ENCODE peak calls at places on chromosomes 16 and 17, in ten cellular contexts. One of them, this sample, is unnamed.

GRCh38 chr17:41338961-41339485 is 11.6 kb downstream of the KRT33A start:
- DNase-seq in K562: no peak
- DNase-seq in T follicular helper cell: peak
- DNase-seq in HFF-Myc: no peak
- DNase-seq in AG09319: peak
- DNase-seq in BE2C: no peak
- DNase-seq in ureter: peak
- DNase-seq in brain microvascular endothelial cell: no peak
- DNase-seq in HEK293T: no peak
- DNase-seq in NCI-H748 treated with DMSO at 0.1 percent for 48 hours: no peak
- DNase-seq in this sample: no peak

GRCh38 chr17:1197781-1198490 is 18.2 kb upstream of the ABR start:
- DNase-seq in K562: no peak
- DNase-seq in BE2C: no peak
- DNase-seq in HFF-Myc: no peak
- DNase-seq in T follicular helper cell: no peak
- DNase-seq in NCI-H748 treated with DMSO at 0.1 percent for 48 hours: no peak
- DNase-seq in ureter: peak
- DNase-seq in brain microvascular endothelial cell: no peak
- DNase-seq in AG09319: no peak
- DNase-seq in HEK293T: no peak
- DNase-seq in this sample: no peak

GRCh38 chr17:59762022-59762825 is 54.8 kb downstream of the VMP1 start:
- DNase-seq in BE2C: no peak
- DNase-seq in T follicular helper cell: no peak
- DNase-seq in brain microvascular endothelial cell: no peak
- DNase-seq in ureter: no peak
- DNase-seq in AG09319: no peak
- DNase-seq in HEK293T: no peak
- DNase-seq in NCI-H748 treated with DMSO at 0.1 percent for 48 hours: no peak
- DNase-seq in HFF-Myc: no peak
- DNase-seq in K562: no peak
- DNase-seq in this sample: no peak

GRCh38 chr17:17713839-17714238 is 32.6 kb downstream of the RAI1 start:
- DNase-seq in HFF-Myc: no peak
- DNase-seq in AG09319: no peak
- DNase-seq in HEK293T: no peak
- DNase-seq in ureter: peak
- DNase-seq in K562: no peak
- DNase-seq in brain microvascular endothelial cell: peak
- DNase-seq in BE2C: no peak
- DNase-seq in T follicular helper cell: no peak
- DNase-seq in NCI-H748 treated with DMSO at 0.1 percent for 48 hours: no peak
- DNase-seq in this sample: peak

GRCh38 chr16:30142672-30143346 is 19.8 kb upstream of the MAPK3 start:
- DNase-seq in NCI-H748 treated with DMSO at 0.1 percent for 48 hours: peak
- DNase-seq in K562: no peak
- DNase-seq in HEK293T: no peak
- DNase-seq in AG09319: no peak
- DNase-seq in BE2C: peak
- DNase-seq in T follicular helper cell: no peak
- DNase-seq in HFF-Myc: no peak
- DNase-seq in ureter: no peak
- DNase-seq in brain microvascular endothelial cell: no peak
- DNase-seq in this sample: peak

GRCh38 chr16:4924593-4925378 is 12.2 kb downstream of the PPL start:
- DNase-seq in BE2C: peak
- DNase-seq in HFF-Myc: no peak
- DNase-seq in ureter: peak
- DNase-seq in AG09319: no peak
- DNase-seq in K562: no peak
- DNase-seq in T follicular helper cell: no peak
- DNase-seq in NCI-H748 treated with DMSO at 0.1 percent for 48 hours: no peak
- DNase-seq in brain microvascular endothelial cell: no peak
- DNase-seq in HEK293T: no peak
- DNase-seq in this sample: no peak

GRCh38 chr16:11162571-11163268 is 93.3 kb downstream of the SOCS1 start:
- DNase-seq in BE2C: no peak
- DNase-seq in K562: no peak
- DNase-seq in brain microvascular endothelial cell: no peak
- DNase-seq in NCI-H748 treated with DMSO at 0.1 percent for 48 hours: no peak
- DNase-seq in HFF-Myc: no peak
- DNase-seq in ureter: no peak
- DNase-seq in T follicular helper cell: no peak
- DNase-seq in HEK293T: no peak
- DNase-seq in AG09319: no peak
- DNase-seq in this sample: peak

GRCh38 chr17:31931781-31932180 is 5.0 kb upstream of the SUZ12 start:
- DNase-seq in K562: no peak
- DNase-seq in BE2C: no peak
- DNase-seq in ureter: no peak
- DNase-seq in brain microvascular endothelial cell: no peak
- DNase-seq in T follicular helper cell: no peak
- DNase-seq in HEK293T: no peak
- DNase-seq in NCI-H748 treated with DMSO at 0.1 percent for 48 hours: no peak
- DNase-seq in HFF-Myc: no peak
- DNase-seq in AG09319: no peak
- DNase-seq in this sample: no peak

GRCh38 chr17:5837055-5837491 is 233.1 kb upstream of the WSCD1 start:
- DNase-seq in K562: no peak
- DNase-seq in HFF-Myc: no peak
- DNase-seq in AG09319: no peak
- DNase-seq in T follicular helper cell: no peak
- DNase-seq in HEK293T: no peak
- DNase-seq in BE2C: no peak
- DNase-seq in brain microvascular endothelial cell: peak
- DNase-seq in NCI-H748 treated with DMSO at 0.1 percent for 48 hours: no peak
- DNase-seq in ureter: no peak
- DNase-seq in this sample: no peak

GRCh38 chr17:30824002-30824355 is 513 bp downstream of the CRLF3 start:
- DNase-seq in brain microvascular endothelial cell: no peak
- DNase-seq in HEK293T: peak
- DNase-seq in AG09319: no peak
- DNase-seq in BE2C: peak
- DNase-seq in ureter: no peak
- DNase-seq in T follicular helper cell: no peak
- DNase-seq in NCI-H748 treated with DMSO at 0.1 percent for 48 hours: peak
- DNase-seq in K562: peak
- DNase-seq in HFF-Myc: no peak
- DNase-seq in this sample: peak

This sample was measured in cerebellum.